ENCODE peak calls at places on chromosomes 5 and 9, in seven cellular contexts. B is GM23338, L is H9, P is GM12878, G is fibroblast of lung, M is hepatocyte, A is astrocyte. U is an unnamed sample.

GRCh38 chr5:160209917-160210316 is 19.4 kb upstream of the FABP6 start:
- DNase-seq in M (peak; percentile 63), P (no peak), B (no peak), L (no peak), G (no peak), A (no peak), U (no peak)

GRCh38 chr9:36401179-36401740 is 1.2 kb upstream of the RNF38 start:
- DNase-seq in G (peak; percentile 73), P (peak; percentile 19), M (peak; percentile 90), L (peak; percentile 83), B (peak; percentile 84), A (peak; percentile 42), U (no peak)

GRCh38 chr9:14212116-14212515 is 101.8 kb downstream of the NFIB start:
- DNase-seq in G (peak; percentile 73), M (no peak), B (no peak), P (no peak), L (no peak), A (peak; percentile 83), U (no peak)

GRCh38 chr5:2738700-2739359 is 12.6 kb downstream of the IRX2 start:
- DNase-seq in M (no peak), B (peak; percentile 42), A (no peak), P (no peak), L (peak; percentile 54), G (no peak), U (no peak)

GRCh38 chr5:108481355-108481931 is 99.5 kb upstream of the FBXL17 start:
- DNase-seq in G (peak; percentile 40), B (peak; percentile 76), M (peak; percentile 69), L (peak; percentile 37), P (peak; percentile 30), A (no peak), U (peak; percentile 33)

GRCh38 chr5:8650197-8650596 is 781.2 kb downstream of the MTRR start:
- DNase-seq in A (peak; percentile 63), L (no peak), M (no peak), P (no peak), G (no peak), B (no peak), U (no peak)

GRCh38 chr9:35322075-35322885 is 160.5 kb downstream of the UNC13B start:
- DNase-seq in A (no peak), L (no peak), M (no peak), G (no peak), B (no peak), P (no peak), U (no peak)

GRCh38 chr9:112352209-112352608 is 18.8 kb upstream of the PTBP3 start:
- DNase-seq in A (no peak), L (no peak), P (no peak), B (no peak), G (no peak), M (no peak), U (no peak)

GRCh38 chr5:74192606-74193299 is 447.8 kb downstream of the ENC1 start:
- DNase-seq in A (peak; percentile 50), G (no peak), B (no peak), P (no peak), M (peak; percentile 39), L (no peak), U (no peak)

GRCh38 chr9:26043431-26043830 is 365.2 kb upstream of the TUSC1 start:
- DNase-seq in P (no peak), L (peak; percentile 24), A (no peak), M (no peak), B (no peak), G (no peak), U (no peak)

GRCh38 chr5:133967715-133968056 is 739 bp downstream of the C5orf15 start:
- DNase-seq in G (peak; percentile 42), M (peak; percentile 51), B (peak; percentile 47), A (no peak), L (no peak), P (no peak), U (no peak)

GRCh38 chr9:37324691-37325490 is 97.6 kb upstream of the GRHPR start:
- DNase-seq in G (peak; percentile 13), B (peak; percentile 13), M (no peak), A (no peak), L (no peak), P (no peak), U (peak; percentile 97)

GRCh38 chr5:174801798-174802197 is 77.4 kb downstream of the MSX2 start:
- DNase-seq in P (no peak), B (no peak), M (no peak), A (peak; percentile 90), G (peak; percentile 52), L (no peak), U (no peak)

GRCh38 chr5:117624226-117624625 is 1049.6 kb upstream of the SEMA6A start:
- DNase-seq in P (no peak), A (no peak), M (no peak), B (no peak), G (no peak), L (no peak), U (no peak)

GRCh38 chr9:3177921-3178320 is 334.0 kb upstream of the PUM3 start:
- DNase-seq in B (no peak), G (no peak), P (no peak), M (no peak), L (no peak), A (no peak), U (no peak)

GRCh38 chr9:105150991-105151685 is 93.3 kb upstream of the SLC44A1 start:
- DNase-seq in P (no peak), B (no peak), A (peak; percentile 72), M (no peak), G (no peak), L (no peak), U (no peak)

GRCh38 chr5:145531038-145531734 is 304.0 kb downstream of the PRELID2 start:
- DNase-seq in P (no peak), M (peak; percentile 70), A (peak; percentile 84), L (no peak), B (no peak), G (peak; percentile 57), U (no peak)

GRCh38 chr9:21395778-21396717 is 10.8 kb upstream of the IFNA2 start:
- DNase-seq in G (peak; percentile 18), M (peak; percentile 69), P (no peak), L (peak; percentile 77), B (peak; percentile 87), A (no peak), U (peak; percentile 32)

GRCh38 chr9:12773562-12773961 is 1.3 kb upstream of the LURAP1L start:
- DNase-seq in A (no peak), M (no peak), P (no peak), B (no peak), G (peak; percentile 87), L (no peak), U (no peak)

GRCh38 chr9:35232867-35233544 is 71.2 kb downstream of the UNC13B start:
- DNase-seq in A (no peak), M (no peak), B (no peak), G (no peak), L (no peak), P (no peak), U (no peak)

GRCh38 chr5:40904205-40904993 is 4.9 kb upstream of the C7 start:
- DNase-seq in M (peak; percentile 82), G (peak; percentile 89), P (peak; percentile 15), B (peak; percentile 91), A (peak; percentile 46), L (peak; percentile 77), U (peak; percentile 52)

GRCh38 chr9:123568691-123569342 is 212.8 kb downstream of the CRB2 start:
- DNase-seq in P (no peak), B (no peak), L (no peak), G (peak; percentile 69), M (no peak), A (peak; percentile 57), U (no peak)

GRCh38 chr9:98256632-98257218 is 1.3 kb upstream of the TBC1D2 start:
- DNase-seq in L (no peak), A (no peak), G (no peak), P (no peak), B (peak; percentile 47), M (no peak), U (peak; percentile 38)

GRCh38 chr5:159678800-159679392 is 237.4 kb upstream of the ADRA1B start:
- DNase-seq in G (no peak), A (no peak), P (no peak), L (no peak), B (no peak), M (no peak), U (no peak)

GRCh38 chr5:132251220-132251725 is 6.2 kb upstream of the PDLIM4 start:
- DNase-seq in P (no peak), M (no peak), A (peak; percentile 45), B (no peak), G (no peak), L (peak; percentile 26), U (no peak)

DNA sequence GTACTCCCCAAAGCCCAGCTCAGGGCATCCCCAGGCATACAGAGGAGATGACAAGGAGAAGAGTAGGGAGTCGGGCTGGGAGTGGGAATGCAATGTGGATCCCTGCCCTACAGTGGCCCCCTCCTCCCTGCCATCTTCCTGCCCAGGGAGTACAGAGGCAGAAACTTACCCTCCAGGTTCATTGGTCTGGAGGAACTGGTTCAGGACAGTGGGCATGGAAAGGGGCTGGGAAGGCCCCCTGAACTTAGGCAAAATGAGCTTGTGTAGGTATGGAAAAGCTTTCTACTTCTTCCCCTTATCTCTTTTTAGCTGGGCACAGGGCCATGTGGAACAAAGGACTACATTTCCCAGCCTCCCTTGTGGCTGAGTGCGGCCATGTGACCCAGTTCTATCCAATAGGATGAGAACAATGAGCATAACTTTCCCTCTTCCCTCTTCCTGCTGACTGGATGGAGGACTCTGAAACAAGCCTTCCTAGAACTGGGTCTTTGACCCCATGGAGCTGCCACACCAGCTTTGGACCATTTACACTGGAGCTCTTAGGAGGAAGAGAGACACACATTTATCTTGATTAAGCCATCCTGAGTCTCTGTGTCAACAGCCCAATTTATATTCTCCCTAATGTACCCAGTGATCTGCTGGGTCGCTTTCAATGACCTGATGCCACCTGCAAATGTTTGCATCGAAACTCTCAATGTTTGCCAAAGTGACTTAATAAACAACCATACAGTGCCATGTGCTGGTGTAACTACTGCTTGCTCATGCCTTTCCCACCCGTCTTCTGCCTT is 25.0 kb upstream of the HMCN2 start:
- DNase-seq in P (peak; percentile 54), L (peak; percentile 72), A (peak; percentile 60), G (peak; percentile 72), M (peak; percentile 76), B (peak; percentile 82), U (peak; percentile 81)
- H3K4me1 ChIP-seq in P (peaks cover 19% of the 10 kb centered on the region), L (no peaks in the 10 kb centered on the region), A (peaks cover 6% of the 10 kb centered on the region), G (peaks cover 4% of the 10 kb centered on the region), M (no peaks in the 10 kb centered on the region), B (no peaks in the 10 kb centered on the region), U (peaks cover 22% of the 10 kb centered on the region)

DNA sequence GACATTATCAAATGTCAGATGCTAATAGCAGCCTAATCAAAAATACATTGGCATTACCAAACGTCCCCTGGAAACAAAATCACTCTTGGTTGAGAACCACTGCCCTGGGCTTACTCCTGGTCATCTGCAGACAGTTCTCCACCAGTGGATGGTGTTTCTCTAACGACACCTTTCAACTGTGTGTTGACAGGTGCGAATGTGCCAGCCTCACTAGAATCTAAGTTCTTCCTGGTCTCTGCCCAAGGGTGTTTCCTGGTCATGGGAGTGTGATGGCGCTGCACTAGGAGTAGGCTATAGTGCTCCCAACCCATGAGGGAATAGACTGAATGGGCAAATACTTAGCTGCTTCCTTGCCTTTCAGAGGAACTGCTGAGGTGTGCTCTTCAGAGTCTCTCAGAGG is 105.9 kb downstream of the MRPS27 start:
- DNase-seq in A (no peak), L (no peak), M (no peak), P (no peak), G (no peak), B (no peak), U (no peak)
- TF ChIP-seq CTCF in A (no peak), L (no peak), M (no peak), P (no peak), G (no peak), B (no peak), U (no peak)

GRCh38 chr9:134406366-134407122 is 80.3 kb downstream of the RXRA start:
- DNase-seq in G (no peak), M (no peak), L (no peak), P (no peak), A (no peak), B (no peak), U (no peak)
- H2AFZ ChIP-seq in G (no peak overlapping the region), M (no peak overlapping the region), L (no peak overlapping the region), P (no peak overlapping the region), A (peak overlapping the region; percentile 39), B (no peak overlapping the region), U (peak overlapping the region; percentile 59)

GRCh38 chr5:142313275-142313674 is 11.5 kb downstream of the SPRY4 start:
- DNase-seq in M (no peak), A (no peak), B (no peak), L (no peak), G (no peak), P (no peak), U (no peak)
- H3K4me1 ChIP-seq in M (peaks cover 11% of the 10 kb centered on the region), A (peaks cover 34% of the 10 kb centered on the region), B (peaks cover 84% of the 10 kb centered on the region), L (peaks cover 12% of the 10 kb centered on the region), G (peaks cover 44% of the 10 kb centered on the region), P (peaks cover 13% of the 10 kb centered on the region), U (peaks cover 3% of the 10 kb centered on the region)